ENCODE peak calls at places on chromosomes 1 and 21, in seven cellular contexts. One of them, this sample, is unnamed.
A peak's percentile ranks its signal among the peaks of the same experiment; 100 is the strongest.

GRCh38 chr1:167043752-167044488 is 46.3 kb downstream of the GPA33 start:
- DNase-seq in Panc1: no peak
- DNase-seq in breast epithelium: peak; percentile 73
- DNase-seq in SK-N-SH: peak; percentile 67
- DNase-seq in GM23338: peak; percentile 69
- DNase-seq in prostate gland: peak; percentile 76
- DNase-seq in K562: peak; percentile 78
- DNase-seq in this sample: peak; percentile 87

GRCh38 chr1:1759456-1760344 is 18.6 kb downstream of the NADK start:
- DNase-seq in GM23338: no peak
- DNase-seq in K562: peak; percentile 18
- DNase-seq in SK-N-SH: no peak
- DNase-seq in breast epithelium: no peak
- DNase-seq in prostate gland: no peak
- DNase-seq in Panc1: no peak
- DNase-seq in this sample: peak; percentile 69

GRCh38 chr1:101257500-101258325 is 20.9 kb downstream of the S1PR1 start:
- DNase-seq in prostate gland: no peak
- DNase-seq in breast epithelium: no peak
- DNase-seq in Panc1: no peak
- DNase-seq in SK-N-SH: no peak
- DNase-seq in GM23338: no peak
- DNase-seq in K562: peak; percentile 23
- DNase-seq in this sample: peak; percentile 61

GRCh38 chr1:233679030-233679429 is 65.1 kb downstream of the KCNK1 start:
- DNase-seq in SK-N-SH: no peak
- DNase-seq in prostate gland: no peak
- DNase-seq in K562: no peak
- DNase-seq in Panc1: no peak
- DNase-seq in GM23338: no peak
- DNase-seq in breast epithelium: no peak
- DNase-seq in this sample: no peak

GRCh38 chr1:85378526-85378925 is 86.4 kb downstream of the DDAH1 start:
- DNase-seq in K562: no peak
- DNase-seq in prostate gland: no peak
- DNase-seq in breast epithelium: no peak
- DNase-seq in Panc1: no peak
- DNase-seq in GM23338: no peak
- DNase-seq in SK-N-SH: no peak
- DNase-seq in this sample: no peak

GRCh38 chr1:109151146-109151545 is 37.2 kb downstream of the ELAPOR1 start:
- DNase-seq in breast epithelium: no peak
- DNase-seq in Panc1: no peak
- DNase-seq in GM23338: peak; percentile 46
- DNase-seq in SK-N-SH: no peak
- DNase-seq in K562: peak; percentile 56
- DNase-seq in prostate gland: peak; percentile 27
- DNase-seq in this sample: peak; percentile 67

GRCh38 chr1:160607051-160608032 is 28.0 kb upstream of the CD84 start:
- DNase-seq in prostate gland: peak; percentile 37
- DNase-seq in breast epithelium: no peak
- DNase-seq in GM23338: peak; percentile 82
- DNase-seq in K562: peak; percentile 73
- DNase-seq in Panc1: peak; percentile 35
- DNase-seq in SK-N-SH: peak; percentile 33
- DNase-seq in this sample: peak; percentile 60

GRCh38 chr21:41497008-41497407 is 10.9 kb downstream of the TMPRSS2 start:
- DNase-seq in breast epithelium: no peak
- DNase-seq in Panc1: no peak
- DNase-seq in SK-N-SH: no peak
- DNase-seq in prostate gland: no peak
- DNase-seq in GM23338: no peak
- DNase-seq in K562: no peak
- DNase-seq in this sample: no peak

GRCh38 chr1:244836135-244836521 is 670 bp downstream of the COX20 start:
- DNase-seq in K562: no peak
- DNase-seq in Panc1: peak; percentile 36
- DNase-seq in GM23338: peak; percentile 44
- DNase-seq in prostate gland: no peak
- DNase-seq in breast epithelium: no peak
- DNase-seq in SK-N-SH: peak; percentile 41
- DNase-seq in this sample: no peak

GRCh38 chr1:215835951-215836350 is 268.8 kb downstream of the KCTD3 start:
- DNase-seq in SK-N-SH: no peak
- DNase-seq in breast epithelium: no peak
- DNase-seq in prostate gland: no peak
- DNase-seq in K562: no peak
- DNase-seq in GM23338: no peak
- DNase-seq in Panc1: no peak
- DNase-seq in this sample: no peak

GRCh38 chr1:85502625-85503083 is 37.7 kb upstream of the DDAH1 start:
- DNase-seq in GM23338: peak; percentile 90
- DNase-seq in prostate gland: peak; percentile 52
- DNase-seq in breast epithelium: no peak
- DNase-seq in SK-N-SH: peak; percentile 48
- DNase-seq in K562: peak; percentile 13
- DNase-seq in Panc1: no peak
- DNase-seq in this sample: peak; percentile 70

GRCh38 chr21:31426235-31426797 is 82.3 kb upstream of the TIAM1 start:
- DNase-seq in breast epithelium: no peak
- DNase-seq in GM23338: no peak
- DNase-seq in prostate gland: no peak
- DNase-seq in Panc1: no peak
- DNase-seq in K562: no peak
- DNase-seq in SK-N-SH: no peak
- DNase-seq in this sample: no peak

GRCh38 chr1:12410351-12410750 is 180.5 kb downstream of the VPS13D start:
- DNase-seq in prostate gland: no peak
- DNase-seq in GM23338: no peak
- DNase-seq in Panc1: no peak
- DNase-seq in breast epithelium: no peak
- DNase-seq in SK-N-SH: no peak
- DNase-seq in K562: no peak
- DNase-seq in this sample: no peak

GRCh38 chr1:29280780-29281131 is 44.4 kb downstream of the PTPRU start:
- DNase-seq in GM23338: no peak
- DNase-seq in prostate gland: no peak
- DNase-seq in breast epithelium: no peak
- DNase-seq in SK-N-SH: no peak
- DNase-seq in K562: no peak
- DNase-seq in Panc1: no peak
- DNase-seq in this sample: no peak

GRCh38 chr1:153919879-153920852 is 2.6 kb downstream of the GATAD2B start:
- DNase-seq in SK-N-SH: peak; percentile 6
- DNase-seq in breast epithelium: no peak
- DNase-seq in Panc1: no peak
- DNase-seq in K562: peak; percentile 11
- DNase-seq in GM23338: no peak
- DNase-seq in prostate gland: no peak
- DNase-seq in this sample: no peak

GRCh38 chr21:43719748-43720538 is 1.0 kb downstream of the PDXK start:
- DNase-seq in Panc1: no peak
- DNase-seq in prostate gland: no peak
- DNase-seq in breast epithelium: no peak
- DNase-seq in SK-N-SH: no peak
- DNase-seq in K562: no peak
- DNase-seq in GM23338: no peak
- DNase-seq in this sample: peak; percentile 39

GRCh38 chr1:234260578-234260977 is 112.7 kb upstream of the COA6 start:
- DNase-seq in breast epithelium: no peak
- DNase-seq in K562: no peak
- DNase-seq in SK-N-SH: no peak
- DNase-seq in Panc1: peak; percentile 25
- DNase-seq in prostate gland: no peak
- DNase-seq in GM23338: no peak
- DNase-seq in this sample: no peak

GRCh38 chr1:15349133-15349532 is 60.6 kb upstream of the EFHD2 start:
- DNase-seq in SK-N-SH: no peak
- DNase-seq in prostate gland: no peak
- DNase-seq in GM23338: no peak
- DNase-seq in breast epithelium: no peak
- DNase-seq in Panc1: no peak
- DNase-seq in K562: no peak
- DNase-seq in this sample: no peak

GRCh38 chr1:15350151-15350550 is 59.5 kb upstream of the EFHD2 start:
- DNase-seq in breast epithelium: no peak
- DNase-seq in GM23338: no peak
- DNase-seq in K562: no peak
- DNase-seq in prostate gland: no peak
- DNase-seq in Panc1: no peak
- DNase-seq in SK-N-SH: no peak
- DNase-seq in this sample: no peak

GRCh38 chr1:15351301-15351700 is 58.4 kb upstream of the EFHD2 start:
- DNase-seq in K562: no peak
- DNase-seq in Panc1: no peak
- DNase-seq in breast epithelium: no peak
- DNase-seq in GM23338: no peak
- DNase-seq in prostate gland: no peak
- DNase-seq in SK-N-SH: no peak
- DNase-seq in this sample: no peak

GRCh38 chr1:15352122-15352957 is 57.3 kb upstream of the EFHD2 start:
- DNase-seq in Panc1: peak; percentile 86
- DNase-seq in K562: peak; percentile 60
- DNase-seq in breast epithelium: no peak
- DNase-seq in SK-N-SH: no peak
- DNase-seq in GM23338: no peak
- DNase-seq in prostate gland: peak; percentile 67
- DNase-seq in this sample: peak; percentile 77

DNA sequence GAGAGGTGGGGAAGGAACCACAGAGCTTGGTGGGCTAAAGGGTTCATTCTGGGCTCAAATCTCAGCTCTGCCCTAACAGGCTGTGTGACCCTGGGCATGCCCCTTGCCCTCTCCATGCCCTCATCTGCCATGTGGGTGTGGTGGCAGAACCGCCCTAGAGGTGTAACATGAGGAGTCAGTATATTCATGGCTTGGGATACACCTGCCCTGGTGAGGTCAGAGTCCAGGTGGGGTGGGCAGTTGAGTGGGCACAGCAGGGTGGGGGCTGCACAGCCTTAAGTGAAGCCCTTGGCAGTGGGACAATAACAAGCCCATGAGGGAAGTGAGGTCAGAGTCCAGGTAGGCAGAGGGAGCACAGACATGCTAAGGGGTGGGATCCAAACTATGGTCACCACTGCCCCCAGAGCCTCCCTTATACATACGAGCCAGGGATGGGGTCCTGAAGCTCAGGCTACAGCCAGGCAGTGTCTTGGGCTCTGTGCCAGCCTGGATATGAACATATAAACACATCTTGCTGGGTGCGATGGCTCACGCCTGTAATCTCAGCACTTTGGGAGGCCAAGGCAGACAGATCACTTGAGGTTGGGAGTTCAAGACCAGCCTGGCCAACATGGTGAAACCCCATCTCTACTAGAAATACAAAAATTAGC is 59.0 kb upstream of the EFHD2 start:
- DNase-seq in breast epithelium: no peak
- DNase-seq in K562: no peak
- DNase-seq in prostate gland: no peak
- DNase-seq in SK-N-SH: no peak
- DNase-seq in Panc1: no peak
- DNase-seq in GM23338: no peak
- DNase-seq in this sample: no peak
- TF ChIP-seq POLR2AphosphoS5 in breast epithelium: no peak
- TF ChIP-seq POLR2AphosphoS5 in K562: no peak
- TF ChIP-seq POLR2AphosphoS5 in prostate gland: no peak
- TF ChIP-seq POLR2AphosphoS5 in SK-N-SH: no peak
- TF ChIP-seq POLR2AphosphoS5 in Panc1: no peak
- TF ChIP-seq POLR2AphosphoS5 in GM23338: no peak
- TF ChIP-seq POLR2AphosphoS5 in this sample: no peak

DNA sequence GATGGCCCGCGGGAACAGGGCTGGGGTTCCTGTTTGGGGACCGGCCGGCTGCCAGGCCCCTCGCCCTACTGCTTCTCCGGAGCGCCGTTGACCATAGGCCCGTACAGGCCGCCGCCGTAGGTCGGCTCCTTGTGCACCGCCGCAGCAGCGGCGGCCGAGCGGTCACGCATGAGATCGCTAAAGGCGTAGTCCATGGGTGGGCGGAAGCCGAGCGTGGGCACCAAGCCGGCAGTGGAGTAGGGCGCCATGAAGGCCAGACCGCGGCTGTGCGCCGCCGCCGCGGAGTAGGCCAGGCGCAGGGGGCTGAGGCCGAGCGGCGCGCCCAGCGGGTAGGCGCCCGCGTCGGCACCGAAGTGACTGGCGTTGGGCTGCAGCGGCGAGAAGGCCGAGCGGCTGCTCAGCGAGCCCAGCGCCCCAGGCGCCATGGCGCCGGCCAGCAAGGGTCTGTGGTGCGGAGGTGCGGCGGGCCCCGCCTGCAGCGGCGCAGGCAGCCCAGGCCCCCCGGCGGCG is 4.6 kb downstream of the DMRTA2 start:
- DNase-seq in SK-N-SH: peak; percentile 79
- DNase-seq in breast epithelium: no peak
- DNase-seq in prostate gland: no peak
- DNase-seq in Panc1: no peak
- DNase-seq in K562: peak; percentile 8
- DNase-seq in GM23338: peak; percentile 67
- DNase-seq in this sample: no peak
- H3K27me3 ChIP-seq in SK-N-SH: peaks cover 97% of the 10 kb centered on the region
- H3K27me3 ChIP-seq in breast epithelium: peaks cover 98% of the 10 kb centered on the region
- H3K27me3 ChIP-seq in prostate gland: peaks cover 65% of the 10 kb centered on the region
- H3K27me3 ChIP-seq in Panc1: no peaks in the 10 kb centered on the region
- H3K27me3 ChIP-seq in K562: peaks cover 79% of the 10 kb centered on the region
- H3K27me3 ChIP-seq in GM23338: peaks cover 100% of the 10 kb centered on the region
- H3K27me3 ChIP-seq in this sample: peaks cover 100% of the 10 kb centered on the region

GRCh38 chr1:201748331-201748730 is 80.6 kb upstream of the IPO9 start:
- DNase-seq in SK-N-SH: no peak
- DNase-seq in prostate gland: no peak
- DNase-seq in breast epithelium: no peak
- DNase-seq in Panc1: no peak
- DNase-seq in GM23338: peak; percentile 30
- DNase-seq in K562: no peak
- DNase-seq in this sample: no peak
- TF ChIP-seq POLR2AphosphoS5 in SK-N-SH: peak; percentile 67
- TF ChIP-seq POLR2AphosphoS5 in prostate gland: no peak
- TF ChIP-seq POLR2AphosphoS5 in breast epithelium: no peak
- TF ChIP-seq POLR2AphosphoS5 in Panc1: no peak
- TF ChIP-seq POLR2AphosphoS5 in GM23338: no peak
- TF ChIP-seq POLR2AphosphoS5 in K562: no peak
- TF ChIP-seq POLR2AphosphoS5 in this sample: no peak

GRCh38 chr1:37034301-37035013 is at the start of gene GRIK3:
- DNase-seq in K562: peak; percentile 20
- DNase-seq in SK-N-SH: peak; percentile 90
- DNase-seq in GM23338: peak; percentile 79
- DNase-seq in Panc1: no peak
- DNase-seq in breast epithelium: no peak
- DNase-seq in prostate gland: no peak
- DNase-seq in this sample: no peak

GRCh38 chr1:37033355-37034291 is 692 bp downstream of the GRIK3 start:
- DNase-seq in prostate gland: no peak
- DNase-seq in SK-N-SH: peak; percentile 72
- DNase-seq in Panc1: no peak
- DNase-seq in breast epithelium: no peak
- DNase-seq in K562: no peak
- DNase-seq in GM23338: no peak
- DNase-seq in this sample: no peak

GRCh38 chr1:37031419-37031818 is 2.9 kb downstream of the GRIK3 start:
- DNase-seq in Panc1: no peak
- DNase-seq in prostate gland: no peak
- DNase-seq in breast epithelium: no peak
- DNase-seq in GM23338: no peak
- DNase-seq in SK-N-SH: no peak
- DNase-seq in K562: no peak
- DNase-seq in this sample: no peak

GRCh38 chr1:37032660-37033354 is 1.5 kb downstream of the GRIK3 start:
- DNase-seq in SK-N-SH: peak; percentile 52
- DNase-seq in K562: no peak
- DNase-seq in GM23338: peak; percentile 75
- DNase-seq in Panc1: no peak
- DNase-seq in breast epithelium: no peak
- DNase-seq in prostate gland: no peak
- DNase-seq in this sample: no peak

GRCh38 chr1:37031871-37032270 is 2.4 kb downstream of the GRIK3 start:
- DNase-seq in GM23338: no peak
- DNase-seq in prostate gland: no peak
- DNase-seq in K562: no peak
- DNase-seq in breast epithelium: no peak
- DNase-seq in Panc1: no peak
- DNase-seq in SK-N-SH: no peak
- DNase-seq in this sample: no peak
- H3K27me3 ChIP-seq in GM23338: peaks cover 71% of the 10 kb centered on the region
- H3K27me3 ChIP-seq in prostate gland: peaks cover 48% of the 10 kb centered on the region
- H3K27me3 ChIP-seq in K562: peaks cover 9% of the 10 kb centered on the region
- H3K27me3 ChIP-seq in breast epithelium: peaks cover 48% of the 10 kb centered on the region
- H3K27me3 ChIP-seq in Panc1: peaks cover 6% of the 10 kb centered on the region
- H3K27me3 ChIP-seq in SK-N-SH: peaks cover 5% of the 10 kb centered on the region
- H3K27me3 ChIP-seq in this sample: peaks cover 26% of the 10 kb centered on the region